ENCODE peak calls at places on chromosome 15, in eight cellular contexts. Y, C, D, L, P, N, O and G are unnamed samples.

GRCh38 chr15:89330881-89331595 is 3.6 kb downstream of the POLG start:
- DNase-seq in Y (no peak), C (no peak), D (no peak), L (no peak), P (no peak), N (no peak), O (no peak), G (no peak)

GRCh38 chr15:78006567-78007205 is 70.8 kb downstream of the TBC1D2B start:
- DNase-seq in Y (no peak), C (no peak), D (no peak), L (no peak), P (no peak), N (no peak), O (no peak), G (no peak)

GRCh38 chr15:87967951-87968350 is 288.6 kb downstream of the NTRK3 start:
- DNase-seq in Y (no peak), C (peak; percentile 59), D (no peak), L (no peak), P (no peak), N (no peak), O (no peak), G (no peak)

GRCh38 chr15:84001655-84002054 is 233.9 kb upstream of the GOLGA6L4 start:
- DNase-seq in Y (no peak), C (no peak), D (no peak), L (no peak), P (no peak), N (no peak), O (no peak), G (no peak)

GRCh38 chr15:75928680-75929608 is 25.3 kb downstream of the FBXO22 start:
- DNase-seq in Y (no peak), C (no peak), D (no peak), L (peak; percentile 66), P (no peak), N (no peak), O (no peak), G (no peak)

GRCh38 chr15:60804986-60805949 is 326.3 kb upstream of the ICE2 start:
- DNase-seq in Y (no peak), C (peak; percentile 68), D (no peak), L (peak; percentile 73), P (no peak), N (no peak), O (peak; percentile 44), G (no peak)

GRCh38 chr15:58344164-58345070 is 87.4 kb upstream of the LIPC start:
- DNase-seq in Y (no peak), C (no peak), D (no peak), L (no peak), P (no peak), N (no peak), O (no peak), G (no peak)

GRCh38 chr15:74041777-74042435 is 40.4 kb downstream of the GOLGA6A start:
- DNase-seq in Y (no peak), C (no peak), D (no peak), L (no peak), P (no peak), N (no peak), O (no peak), G (no peak)

GRCh38 chr15:88391700-88392099 is 75.5 kb downstream of the MRPL46 start:
- DNase-seq in Y (no peak), C (no peak), D (no peak), L (no peak), P (no peak), N (no peak), O (no peak), G (no peak)

GRCh38 chr15:99961011-99961441 is 227.8 kb upstream of the LYSMD4 start:
- DNase-seq in Y (no peak), C (peak; percentile 46), D (no peak), L (peak; percentile 56), P (no peak), N (no peak), O (no peak), G (no peak)

GRCh38 chr15:96331942-96332853 is 1.7 kb downstream of the NR2F2 start:
- DNase-seq in Y (no peak), C (peak; percentile 64), D (no peak), L (peak; percentile 53), P (no peak), N (no peak), O (peak; percentile 16), G (no peak)

GRCh38 chr15:101503296-101503599 is 13.7 kb upstream of the PCSK6 start:
- DNase-seq in Y (no peak), C (no peak), D (no peak), L (no peak), P (no peak), N (no peak), O (no peak), G (no peak)

GRCh38 chr15:22870865-22871264 is 32.4 kb downstream of the NIPA2 start:
- DNase-seq in Y (no peak), C (no peak), D (no peak), L (no peak), P (no peak), N (no peak), O (no peak), G (no peak)

GRCh38 chr15:40379853-40380252 is 2.7 kb upstream of the KNSTRN start:
- DNase-seq in Y (no peak), C (peak; percentile 90), D (no peak), L (no peak), P (no peak), N (no peak), O (peak; percentile 95), G (no peak)

GRCh38 chr15:75140080-75140879 is 61.4 kb upstream of the C15orf39 start:
- DNase-seq in Y (no peak), C (no peak), D (no peak), L (no peak), P (no peak), N (no peak), O (peak; percentile 21), G (no peak)

GRCh38 chr15:50977157-50977556 is 68.7 kb downstream of the AP4E1 start:
- DNase-seq in Y (no peak), C (no peak), D (no peak), L (no peak), P (no peak), N (no peak), O (peak; percentile 12), G (no peak)

GRCh38 chr15:73996267-73996666 is 1.8 kb downstream of the PML start:
- DNase-seq in Y (no peak), C (no peak), D (no peak), L (no peak), P (no peak), N (no peak), O (no peak), G (no peak)

GRCh38 chr15:90364251-90364650 is 12.2 kb downstream of the ZNF774 start:
- DNase-seq in Y (no peak), C (peak; percentile 81), D (no peak), L (no peak), P (no peak), N (no peak), O (peak; percentile 90), G (no peak)

GRCh38 chr15:101053261-101053660 is 134.1 kb downstream of the LRRK1 start:
- DNase-seq in Y (no peak), C (no peak), D (no peak), L (no peak), P (no peak), N (no peak), O (no peak), G (no peak)

GRCh38 chr15:39419651-39420050 is 161.2 kb upstream of the THBS1 start:
- DNase-seq in Y (no peak), C (peak; percentile 66), D (no peak), L (no peak), P (no peak), N (no peak), O (no peak), G (no peak)

GRCh38 chr15:69080203-69080957 is 65.9 kb downstream of the NOX5 start:
- DNase-seq in Y (peak; percentile 33), C (peak; percentile 75), D (no peak), L (peak; percentile 45), P (no peak), N (no peak), O (no peak), G (no peak)

GRCh38 chr15:27808182-27808581 is 290.9 kb downstream of the OCA2 start:
- DNase-seq in Y (no peak), C (no peak), D (no peak), L (no peak), P (no peak), N (no peak), O (no peak), G (no peak)

GRCh38 chr15:50065264-50065663 is 53.8 kb downstream of the ATP8B4 start:
- DNase-seq in Y (no peak), C (peak; percentile 49), D (no peak), L (no peak), P (no peak), N (no peak), O (no peak), G (no peak)

GRCh38 chr15:29346998-29347397 is 77.4 kb upstream of the NSMCE3 start:
- DNase-seq in Y (no peak), C (no peak), D (no peak), L (no peak), P (no peak), N (no peak), O (no peak), G (no peak)

GRCh38 chr15:74788716-74789151 is 6.9 kb downstream of the CSK start:
- DNase-seq in Y (no peak), C (no peak), D (no peak), L (peak; percentile 48), P (no peak), N (no peak), O (no peak), G (peak; percentile 44)

GRCh38 chr15:100093211-100094126 is 248.3 kb downstream of the ADAMTS17 start:
- DNase-seq in Y (no peak), C (no peak), D (no peak), L (no peak), P (no peak), N (no peak), O (no peak), G (no peak)

GRCh38 chr15:68639926-68640600 is 61.3 kb downstream of the CORO2B start:
- DNase-seq in Y (no peak), C (peak; percentile 83), D (no peak), L (no peak), P (no peak), N (no peak), O (no peak), G (no peak)

GRCh38 chr15:78059110-78059839 is 18.2 kb downstream of the TBC1D2B start:
- DNase-seq in Y (no peak), C (peak; percentile 54), D (no peak), L (peak; percentile 4), P (no peak), N (no peak), O (no peak), G (no peak)

GRCh38 chr15:77821188-77821958 is 188.7 kb upstream of the LINGO1 start:
- DNase-seq in Y (peak; percentile 40), C (peak; percentile 51), D (peak; percentile 17), L (peak; percentile 82), P (peak; percentile 10), N (peak; percentile 70), O (peak; percentile 31), G (no peak)

GRCh38 chr15:101068961-101069734 is 150.0 kb downstream of the LRRK1 start:
- DNase-seq in Y (no peak), C (peak; percentile 28), D (no peak), L (peak; percentile 86), P (no peak), N (no peak), O (no peak), G (no peak)